ENCODE peak calls at places on chromosomes 7 and 10, in eight cellular contexts. I is AG04450; C is effector memory CD8-positive, alpha-beta T cell; O is midbrain; X is endothelial cell; R is epithelial cell of proximal tubule; G is iPS-NIHi11; A is small intestine. H is an unnamed sample.

GRCh38 chr7:30682131-30683083 is at the start of gene CRHR2:
- DNase-seq in I (no peak), C (peak; percentile 4), O (no peak), X (peak; percentile 52), R (no peak), G (peak; percentile 79), A (no peak), H (peak; percentile 63)

GRCh38 chr10:35378547-35379210 is 42.4 kb downstream of the CCNY start:
- DNase-seq in I (no peak), C (no peak), O (no peak), X (peak; percentile 12), R (no peak), G (no peak), A (no peak), H (no peak)

GRCh38 chr10:74486659-74487058 is 335.6 kb downstream of the ADK start:
- DNase-seq in I (no peak), C (no peak), O (no peak), X (no peak), R (no peak), G (no peak), A (no peak), H (no peak)

GRCh38 chr7:114740095-114740494 is 181.8 kb upstream of the MDFIC start:
- DNase-seq in I (no peak), C (no peak), O (no peak), X (no peak), R (no peak), G (no peak), A (no peak), H (no peak)

GRCh38 chr7:77651544-77652162 is 44.6 kb upstream of the RSBN1L start:
- DNase-seq in I (no peak), C (peak; percentile 27), O (peak; percentile 75), X (peak; percentile 38), R (no peak), G (peak; percentile 56), A (peak; percentile 51), H (no peak)

GRCh38 chr7:117728858-117729257 is 144.4 kb downstream of the CTTNBP2 start:
- DNase-seq in I (no peak), C (no peak), O (peak; percentile 71), X (no peak), R (no peak), G (no peak), A (no peak), H (no peak)

GRCh38 chr10:86959737-86960002 is 1.3 kb downstream of the SNCG start:
- DNase-seq in I (no peak), C (no peak), O (no peak), X (no peak), R (no peak), G (no peak), A (no peak), H (no peak)

GRCh38 chr10:122469848-122470247 is 8.5 kb downstream of the HTRA1 start:
- DNase-seq in I (no peak), C (no peak), O (no peak), X (no peak), R (no peak), G (no peak), A (no peak), H (no peak)

GRCh38 chr10:77926566-77927342 is at the start of gene DLG5:
- DNase-seq in I (no peak), C (peak; percentile 10), O (peak; percentile 44), X (peak; percentile 50), R (no peak), G (peak; percentile 86), A (peak; percentile 68), H (peak; percentile 44)

GRCh38 chr10:75345738-75346137 is 55.8 kb downstream of the ZNF503 start:
- DNase-seq in I (no peak), C (no peak), O (no peak), X (no peak), R (no peak), G (no peak), A (no peak), H (no peak)

GRCh38 chr10:69733791-69734261 is 67.9 kb upstream of the COL13A1 start:
- DNase-seq in I (no peak), C (no peak), O (no peak), X (no peak), R (no peak), G (no peak), A (no peak), H (no peak)

GRCh38 chr10:87565010-87565409 is 60.3 kb downstream of the MINPP1 start:
- DNase-seq in I (no peak), C (no peak), O (no peak), X (no peak), R (no peak), G (no peak), A (no peak), H (no peak)

GRCh38 chr10:14409247-14409646 is 78.5 kb upstream of the FRMD4A start:
- DNase-seq in I (no peak), C (no peak), O (no peak), X (no peak), R (no peak), G (no peak), A (no peak), H (no peak)

GRCh38 chr7:74027683-74028320 is at the start of gene ELN:
- DNase-seq in I (no peak), C (no peak), O (peak; percentile 68), X (no peak), R (no peak), G (no peak), A (no peak), H (no peak)

GRCh38 chr7:90764848-90765570 is 168.9 kb downstream of the CDK14 start:
- DNase-seq in I (no peak), C (no peak), O (no peak), X (no peak), R (no peak), G (peak; percentile 23), A (no peak), H (no peak)

GRCh38 chr7:121436688-121437087 is 40.6 kb upstream of the FAM3C start:
- DNase-seq in I (no peak), C (no peak), O (no peak), X (no peak), R (no peak), G (no peak), A (no peak), H (peak; percentile 20)

GRCh38 chr7:28701731-28702130 is 256.4 kb downstream of the TRIL start:
- DNase-seq in I (no peak), C (no peak), O (no peak), X (no peak), R (no peak), G (no peak), A (no peak), H (no peak)

GRCh38 chr10:132398566-132398991 is 1.6 kb downstream of the PWWP2B start:
- DNase-seq in I (no peak), C (no peak), O (no peak), X (no peak), R (no peak), G (no peak), A (no peak), H (no peak)

GRCh38 chr10:130218181-130218641 is 82.0 kb downstream of the GLRX3 start:
- DNase-seq in I (no peak), C (no peak), O (no peak), X (no peak), R (no peak), G (no peak), A (no peak), H (no peak)

GRCh38 chr10:45008524-45009161 is 7.9 kb downstream of the ZNF22 start:
- DNase-seq in I (peak; percentile 61), C (peak; percentile 37), O (peak; percentile 91), X (peak; percentile 44), R (peak; percentile 54), G (peak; percentile 77), A (peak; percentile 87), H (no peak)

GRCh38 chr10:80461208-80462183 is 7.4 kb downstream of the TSPAN14 start:
- DNase-seq in I (no peak), C (no peak), O (no peak), X (no peak), R (no peak), G (no peak), A (no peak), H (no peak)

GRCh38 chr7:20299647-20300312 is 30.9 kb upstream of the ITGB8 start:
- DNase-seq in I (no peak), C (no peak), O (no peak), X (no peak), R (no peak), G (no peak), A (peak; percentile 38), H (no peak)

GRCh38 chr10:96613565-96613964 is 26.8 kb upstream of the TM9SF3 start:
- DNase-seq in I (no peak), C (no peak), O (no peak), X (no peak), R (no peak), G (no peak), A (peak; percentile 61), H (no peak)

GRCh38 chr7:67392596-67393438 is 396.2 kb downstream of the TYW1 start:
- DNase-seq in I (no peak), C (no peak), O (no peak), X (no peak), R (no peak), G (peak; percentile 56), A (no peak), H (peak; percentile 45)

GRCh38 chr7:104972510-104972909 is 41.5 kb upstream of the KMT2E start:
- DNase-seq in I (no peak), C (no peak), O (no peak), X (no peak), R (no peak), G (no peak), A (no peak), H (no peak)

GRCh38 chr7:66353547-66353946 is 148.4 kb downstream of the TPST1 start:
- DNase-seq in I (no peak), C (no peak), O (no peak), X (no peak), R (no peak), G (no peak), A (no peak), H (no peak)

GRCh38 chr10:120514035-120514620 is 57.1 kb downstream of the PLPP4 start:
- DNase-seq in I (no peak), C (no peak), O (no peak), X (peak; percentile 78), R (no peak), G (peak; percentile 86), A (no peak), H (peak; percentile 77)

GRCh38 chr7:127392566-127393369 is at the start of gene ZNF800:
- DNase-seq in I (peak; percentile 27), C (peak; percentile 80), O (peak; percentile 91), X (peak; percentile 75), R (no peak), G (peak; percentile 93), A (peak; percentile 91), H (peak; percentile 73)

GRCh38 chr7:98687331-98687863 is 70.3 kb downstream of the NPTX2 start:
- DNase-seq in I (no peak), C (no peak), O (no peak), X (no peak), R (no peak), G (no peak), A (no peak), H (no peak)

GRCh38 chr7:108875139-108875538 is 305.5 kb downstream of the DNAJB9 start:
- DNase-seq in I (no peak), C (no peak), O (no peak), X (no peak), R (no peak), G (peak; percentile 28), A (no peak), H (peak; percentile 68)

GRCh38 chr10:1778570-1778969 is 41.2 kb upstream of the ADARB2 start:
- DNase-seq in I (no peak), C (no peak), O (no peak), X (no peak), R (no peak), G (no peak), A (no peak), H (no peak)

GRCh38 chr7:121545418-121545817 is 149.3 kb upstream of the FAM3C start:
- DNase-seq in I (no peak), C (no peak), O (no peak), X (no peak), R (peak; percentile 69), G (no peak), A (no peak), H (no peak)

GRCh38 chr10:103712146-103712545 is 143.2 kb downstream of the SH3PXD2A start:
- DNase-seq in I (no peak), C (no peak), O (no peak), X (no peak), R (no peak), G (no peak), A (peak; percentile 51), H (no peak)

GRCh38 chr10:110067960-110068770 is 60.4 kb downstream of the ADD3 start:
- DNase-seq in I (no peak), C (no peak), O (no peak), X (no peak), R (no peak), G (no peak), A (peak; percentile 32), H (no peak)